ENCODE peak calls at places on chromosomes 16 and 17, in five cellular contexts. R is lower leg skin; P is CD8-positive, alpha-beta T cell; H is fibroblast of lung; C is astrocyte of the spinal cord. S is an unnamed sample.

GRCh38 chr16:84462296-84463210 is 41.9 kb downstream of the MEAK7 start:
- DNase-seq in C (no peak), P (no peak), R (peak; percentile 83), H (no peak), S (no peak)

GRCh38 chr17:21019976-21020575 is 22.7 kb downstream of the USP22 start:
- DNase-seq in C (no peak), R (no peak), P (peak; percentile 64), H (no peak), S (peak; percentile 49)

GRCh38 chr16:68857479-68857878 is 14.1 kb downstream of the TANGO6 start:
- DNase-seq in R (no peak), C (no peak), P (no peak), H (no peak), S (no peak)

GRCh38 chr17:64118452-64118979 is 11.4 kb downstream of the ERN1 start:
- DNase-seq in H (peak; percentile 53), C (no peak), P (no peak), R (no peak), S (peak; percentile 51)

GRCh38 chr16:11669380-11670146 is 1.3 kb downstream of the SNN start:
- DNase-seq in R (peak; percentile 94), H (peak; percentile 42), C (no peak), P (no peak), S (peak; percentile 46)

GRCh38 chr16:29820730-29821662 is 734 bp downstream of the MVP start:
- DNase-seq in R (no peak), C (no peak), P (peak; percentile 49), H (no peak), S (no peak)

GRCh38 chr16:71626018-71626857 is at the start of gene MARVELD3:
- DNase-seq in R (peak; percentile 94), H (no peak), P (peak; percentile 30), C (no peak), S (no peak)

GRCh38 chr16:53507464-53508180 is 4.6 kb upstream of the AKTIP start:
- DNase-seq in P (no peak), C (no peak), H (no peak), R (peak; percentile 14), S (peak; percentile 30)

GRCh38 chr17:19720631-19721426 is 4.4 kb upstream of the SLC47A2 start:
- DNase-seq in R (no peak), P (no peak), H (no peak), C (no peak), S (no peak)

GRCh38 chr17:1398900-1399299 is 1.1 kb downstream of the YWHAE start:
- DNase-seq in R (no peak), C (peak; percentile 29), P (no peak), H (peak; percentile 30), S (peak; percentile 42)

GRCh38 chr16:54986404-54986803 is 55.7 kb downstream of the IRX5 start:
- DNase-seq in P (no peak), H (no peak), R (no peak), C (no peak), S (no peak)

GRCh38 chr16:10897134-10897533 is 20.1 kb downstream of the CIITA start:
- DNase-seq in P (no peak), C (no peak), H (no peak), R (no peak), S (no peak)

GRCh38 chr17:10119203-10120112 is 78.9 kb downstream of the GAS7 start:
- DNase-seq in H (no peak), R (peak; percentile 93), P (no peak), C (no peak), S (peak; percentile 18)

GRCh38 chr16:71792176-71792575 is 16.5 kb downstream of the AP1G1 start:
- DNase-seq in R (no peak), H (no peak), C (no peak), P (no peak), S (peak; percentile 23)

GRCh38 chr16:56305956-56306565 is 114.8 kb downstream of the GNAO1 start:
- DNase-seq in R (no peak), H (no peak), C (no peak), P (no peak), S (no peak)

GRCh38 chr17:64627797-64628196 is 34.3 kb downstream of the SMURF2 start:
- DNase-seq in R (no peak), H (no peak), C (no peak), P (no peak), S (no peak)

GRCh38 chr16:15825750-15826305 is 31.0 kb downstream of the MYH11 start:
- DNase-seq in P (no peak), R (no peak), H (no peak), C (no peak), S (no peak)

GRCh38 chr16:5605404-5605803 is 507.8 kb upstream of the EEF2KMT start:
- DNase-seq in H (no peak), C (no peak), R (no peak), P (no peak), S (no peak)

GRCh38 chr17:16915752-16916556 is 56.0 kb downstream of the TNFRSF13B start:
- DNase-seq in H (peak; percentile 5), R (peak; percentile 84), P (no peak), C (no peak), S (peak; percentile 44)

GRCh38 chr16:54931041-54931756 is 534 bp downstream of the IRX5 start:
- DNase-seq in R (no peak), H (no peak), C (peak; percentile 50), P (no peak), S (peak; percentile 39)

GRCh38 chr17:66345264-66345663 is 42.9 kb downstream of the PRKCA start:
- DNase-seq in C (no peak), H (no peak), R (no peak), P (no peak), S (no peak)

GRCh38 chr16:35339337-35339736 is 1879.9 kb downstream of the TP53TG3F start:
- DNase-seq in H (no peak), P (no peak), C (no peak), R (no peak), S (peak; percentile 2)

GRCh38 chr16:89779231-89779912 is 37.1 kb downstream of the FANCA start:
- DNase-seq in P (no peak), C (no peak), H (no peak), R (no peak), S (no peak)

GRCh38 chr16:56800355-56800754 is 64.7 kb upstream of the SLC12A3 start:
- DNase-seq in R (no peak), P (no peak), C (peak; percentile 13), H (no peak), S (no peak)

GRCh38 chr16:89723279-89724250 is 2.2 kb downstream of the ZNF276 start:
- DNase-seq in C (peak; percentile 45), H (peak; percentile 24), P (peak; percentile 94), R (no peak), S (peak; percentile 34)

DNA sequence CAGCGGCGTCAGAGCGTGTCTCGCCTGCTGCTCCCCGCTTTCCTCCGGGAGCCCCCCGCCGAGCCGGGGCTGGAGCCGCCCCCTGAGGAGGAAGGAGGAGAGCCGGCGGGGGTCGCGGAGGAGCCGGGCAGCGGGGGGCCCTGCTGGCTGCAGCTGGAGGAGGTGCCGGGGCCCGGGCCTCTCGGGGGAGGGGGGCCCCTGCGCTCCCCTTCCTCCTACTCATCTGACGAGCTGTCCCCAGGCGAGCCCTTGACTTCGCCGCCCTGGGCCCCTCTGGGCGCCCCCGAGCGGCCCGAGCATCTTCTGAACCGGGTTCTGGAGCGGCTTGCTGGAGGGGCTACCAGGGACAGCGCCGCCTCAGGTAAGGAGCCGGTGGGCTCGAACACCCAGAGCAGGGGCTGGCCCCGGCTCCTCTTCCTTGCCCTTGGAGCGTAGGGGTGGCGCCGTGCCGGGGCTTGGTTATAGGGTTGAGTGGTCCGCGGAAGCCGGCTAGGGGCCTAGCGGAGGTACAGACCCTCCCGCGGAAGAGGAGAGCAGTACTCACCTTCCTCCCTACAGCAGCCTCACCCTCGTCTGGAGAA is 841 bp downstream of the RAPGEFL1 start:
- DNase-seq in C (no peak), R (no peak), H (no peak), P (no peak), S (no peak)
- TF ChIP-seq CTCF in C (no peak), R (no peak), H (no peak), P (no peak), S (no peak)

DNA sequence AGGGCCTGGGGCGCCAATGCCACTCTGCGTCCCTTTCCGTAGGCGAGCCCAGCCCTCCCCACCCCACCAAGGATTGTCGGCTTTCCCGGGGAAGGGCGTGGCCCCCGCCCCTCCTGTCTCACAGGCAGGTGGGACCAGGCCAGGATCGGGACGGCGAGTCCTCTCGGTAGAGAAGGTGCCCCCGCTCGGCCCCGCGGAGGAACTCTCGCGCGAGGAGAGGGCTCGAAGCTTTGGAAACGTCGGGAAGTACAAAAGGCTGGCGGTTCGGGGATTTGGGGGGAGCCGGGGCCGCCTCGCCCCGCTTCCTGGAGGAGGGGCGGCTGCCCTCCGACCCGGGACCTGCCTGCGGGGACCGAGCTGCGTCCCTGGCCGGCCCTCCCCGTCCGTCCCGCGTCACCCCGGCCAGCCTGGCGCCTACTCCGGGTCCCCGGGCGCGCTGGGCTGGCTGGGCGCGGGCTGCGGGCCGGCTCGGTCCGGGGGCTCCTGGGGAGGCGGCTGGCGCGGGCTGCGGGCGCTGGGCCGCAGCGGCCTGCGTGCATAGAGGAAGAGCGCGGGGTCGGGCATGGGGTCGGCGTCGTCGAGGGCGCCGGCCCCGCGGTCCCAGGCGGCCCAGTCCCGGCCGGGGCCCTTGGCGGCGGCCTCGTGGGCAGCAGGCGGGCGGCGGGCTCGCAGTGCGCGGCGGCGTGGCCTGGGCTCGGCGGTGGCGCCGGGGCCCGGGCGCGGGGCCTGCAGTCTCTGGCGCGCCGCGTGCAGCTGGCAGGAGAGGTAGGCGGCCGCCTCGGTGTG is 12.6 kb upstream of the CLUH start:
- DNase-seq in R (no peak), P (no peak), H (no peak), C (no peak), S (no peak)
- H3K4me3 ChIP-seq in R (no peak overlapping the region), P (no peak overlapping the region), H (no peak overlapping the region), C (no peak overlapping the region), S (no peak overlapping the region)

GRCh38 chr17:76432004-76432403 is 20.9 kb downstream of the UBE2O start:
- DNase-seq in R (no peak), P (no peak), C (no peak), H (no peak), S (no peak)
- TF ChIP-seq CTCF in R (no peak), P (no peak), C (no peak), H (no peak), S (no peak)

GRCh38 chr17:34384822-34385605 is 22.0 kb upstream of the CCL1 start:
- DNase-seq in R (peak; percentile 15), H (no peak), C (no peak), P (no peak), S (no peak)
- H3K4me3 ChIP-seq in R (no peak overlapping the region), H (no peak overlapping the region), C (no peak overlapping the region), P (no peak overlapping the region), S (no peak overlapping the region)

DNA sequence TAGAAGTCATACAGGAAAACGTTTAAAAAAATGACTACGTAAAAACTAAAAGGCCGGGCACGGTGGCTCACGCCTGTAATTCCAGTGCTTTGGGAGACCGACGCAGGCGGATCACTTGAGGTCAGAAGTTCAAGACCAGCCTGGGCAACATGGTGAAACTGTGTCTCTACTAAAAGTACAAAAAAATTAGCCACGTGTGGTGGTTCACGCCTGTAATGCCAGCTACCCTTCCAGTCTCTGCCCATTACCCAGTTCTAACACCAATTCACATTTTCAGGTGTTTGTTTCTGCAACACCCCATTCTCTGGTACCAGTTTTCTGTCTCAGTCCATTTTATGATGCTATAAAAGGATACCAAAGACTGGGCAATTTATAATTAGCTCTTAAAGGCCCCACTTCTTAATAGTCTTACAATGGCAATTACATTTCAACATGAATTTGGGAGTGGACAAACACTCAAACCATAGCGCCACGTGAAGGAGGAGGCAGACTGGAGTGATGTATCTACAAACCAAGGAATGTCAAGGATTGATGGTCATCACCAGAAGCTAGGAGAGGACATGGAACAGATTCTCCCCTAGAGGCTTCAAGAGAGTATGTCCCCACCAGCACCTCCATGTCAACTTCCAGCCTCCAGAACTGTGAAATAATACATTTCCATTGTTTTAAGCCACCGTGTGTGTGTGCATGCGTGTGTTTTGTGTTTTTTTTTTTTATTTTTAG is 791 bp upstream of the C17orf75 start:
- DNase-seq in R (peak; percentile 63), P (no peak), H (no peak), C (no peak), S (no peak)
- TF ChIP-seq CTCF in R (no peak), P (no peak), H (no peak), C (no peak), S (no peak)

S was measured in fibroblast of mammary gland.